ENCODE peak calls at places on chromosome 21, in ten cellular contexts. F, M, O, U, Y, I, C, K, X and H are unnamed samples.

GRCh38 chr21:35904995-35905972 is 155.0 kb downstream of the SETD4 start:
- DNase-seq in F (no peak), M (peak), O (no peak), U (no peak), Y (no peak), I (no peak), C (peak), K (no peak), X (no peak), H (peak)

GRCh38 chr21:15682182-15682895 is 47.4 kb upstream of the USP25 start:
- DNase-seq in F (no peak), M (peak), O (no peak), U (no peak), Y (no peak), I (no peak), C (no peak), K (peak), X (no peak), H (no peak)

GRCh38 chr21:45588086-45588825 is 46.0 kb upstream of the SLC19A1 start:
- DNase-seq in F (no peak), M (no peak), O (no peak), U (no peak), Y (no peak), I (no peak), C (no peak), K (no peak), X (no peak), H (no peak)

GRCh38 chr21:29499734-29500343 is 201.1 kb downstream of the BACH1 start:
- DNase-seq in F (peak), M (peak), O (no peak), U (no peak), Y (no peak), I (peak), C (no peak), K (peak), X (peak), H (peak)

GRCh38 chr21:41926068-41926806 is 27.6 kb downstream of the C2CD2 start:
- DNase-seq in F (no peak), M (peak), O (peak), U (peak), Y (peak), I (peak), C (no peak), K (peak), X (peak), H (peak)

GRCh38 chr21:32403201-32403701 is 9.3 kb upstream of the EVA1C start:
- DNase-seq in F (peak), M (peak), O (peak), U (peak), Y (peak), I (peak), C (peak), K (peak), X (peak), H (no peak)

GRCh38 chr21:42112857-42113256 is 41.7 kb downstream of the UMODL1 start:
- DNase-seq in F (no peak), M (no peak), O (no peak), U (no peak), Y (no peak), I (no peak), C (no peak), K (no peak), X (no peak), H (no peak)

GRCh38 chr21:31409849-31410762 is 66.0 kb upstream of the TIAM1 start:
- DNase-seq in F (no peak), M (no peak), O (no peak), U (no peak), Y (no peak), I (no peak), C (no peak), K (no peak), X (no peak), H (no peak)

GRCh38 chr21:46457801-46458314 is 833 bp upstream of the DIP2A start:
- DNase-seq in F (no peak), M (peak), O (peak), U (no peak), Y (peak), I (no peak), C (peak), K (peak), X (no peak), H (peak)

GRCh38 chr21:15422761-15423160 is 307.0 kb upstream of the USP25 start:
- DNase-seq in F (no peak), M (no peak), O (no peak), U (no peak), Y (no peak), I (no peak), C (no peak), K (no peak), X (no peak), H (peak)

GRCh38 chr21:33948096-33948950 is 32.7 kb upstream of the ATP5PO start:
- DNase-seq in F (peak), M (peak), O (peak), U (peak), Y (peak), I (peak), C (peak), K (peak), X (peak), H (peak)